ENCODE peak calls at places on chromosome 19, in eight cellular contexts. Y is HCEC 1CT; J is stimulated activated CD8-positive, alpha-beta memory T cell treated with anti-CD3 and anti-CD28 coated beads, Interleukin-4, amount 100 ng/mL, for 1 hour; H is amygdala; I is naive B cell; V is activated CD4-positive, CD25-positive, alpha-beta regulatory T cell treated with anti-CD3 and anti-CD28 coated beads, Interleukin-2, amount 50 U/mL, for 16 hours; C is neural crest cell; B is kidney tubule cell. M is an unnamed sample.

GRCh38 chr19:35000338-35000646 is 169 bp downstream of the GRAMD1A start:
- DNase-seq in Y (no peak), J (no peak), B (no peak), I (no peak), C (no peak), H (no peak), V (no peak), M (peak)

GRCh38 chr19:35757231-35757748 is 461 bp upstream of the HSPB6 start:
- DNase-seq in V (no peak), C (no peak), H (peak), J (no peak), B (peak), I (no peak), Y (peak), M (no peak)

GRCh38 chr19:19399733-19400438 is 5.6 kb upstream of the GATAD2A start:
- DNase-seq in B (peak), I (no peak), Y (peak), C (no peak), J (no peak), V (no peak), H (no peak), M (no peak)

GRCh38 chr19:29539668-29540067 is 13.9 kb downstream of the VSTM2B start:
- DNase-seq in V (no peak), H (no peak), J (no peak), C (no peak), B (no peak), Y (no peak), I (no peak), M (no peak)

GRCh38 chr19:14761607-14762006 is 16.8 kb downstream of the ADGRE2 start:
- DNase-seq in H (no peak), V (no peak), C (no peak), I (no peak), Y (no peak), B (no peak), J (no peak), M (no peak)

GRCh38 chr19:1438035-1438932 is at the start of gene RPS15:
- DNase-seq in C (peak), H (peak), B (peak), V (peak), I (peak), Y (peak), J (peak), M (peak)

GRCh38 chr19:33950141-33950805 is 153.6 kb downstream of the KCTD15 start:
- DNase-seq in H (no peak), B (no peak), J (no peak), C (no peak), Y (no peak), I (no peak), V (no peak), M (no peak)

GRCh38 chr19:3655402-3656072 is 28.9 kb upstream of the CACTIN start:
- DNase-seq in B (no peak), I (peak), V (no peak), Y (peak), H (peak), J (no peak), C (no peak), M (no peak)

GRCh38 chr19:3626473-3627350 is at the start of gene CACTIN:
- DNase-seq in C (peak), V (peak), B (peak), I (peak), H (peak), Y (peak), J (peak), M (peak)

GRCh38 chr19:40831502-40832430 is 18.5 kb downstream of the CYP2A6 start:
- DNase-seq in C (no peak), B (peak), V (no peak), I (no peak), Y (peak), J (no peak), H (no peak), M (no peak)

GRCh38 chr19:17520865-17521264 is 9.4 kb downstream of the PGLS start:
- DNase-seq in V (no peak), J (no peak), C (no peak), I (no peak), H (no peak), Y (no peak), B (no peak), M (no peak)

GRCh38 chr19:7230826-7231225 is 63.4 kb downstream of the INSR start:
- DNase-seq in C (no peak), Y (no peak), J (no peak), H (peak), B (no peak), I (no peak), V (no peak), M (no peak)

GRCh38 chr19:57587529-57587928 is 3.6 kb downstream of the ZIK1 start:
- DNase-seq in J (no peak), V (no peak), H (no peak), I (no peak), Y (peak), C (no peak), B (peak), M (no peak)

GRCh38 chr19:49224856-49225255 is 67.3 kb downstream of the TRPM4 start:
- DNase-seq in V (no peak), C (no peak), J (no peak), B (peak), H (peak), I (peak), Y (peak), M (no peak)

GRCh38 chr19:33797821-33798633 is 1.4 kb downstream of the KCTD15 start:
- DNase-seq in I (no peak), J (no peak), Y (no peak), V (no peak), B (no peak), H (no peak), C (peak), M (no peak)

GRCh38 chr19:1566392-1567115 is 1.6 kb downstream of the MEX3D start:
- DNase-seq in Y (peak), B (peak), H (peak), I (no peak), C (peak), J (no peak), V (no peak), M (peak)

GRCh38 chr19:6273701-6274601 is 5.8 kb downstream of the MLLT1 start:
- DNase-seq in B (peak), Y (peak), H (peak), I (no peak), V (no peak), C (no peak), J (no peak), M (peak)

GRCh38 chr19:4455742-4456565 is 1.6 kb downstream of the UBXN6 start:
- DNase-seq in H (peak), C (no peak), V (no peak), I (no peak), Y (peak), J (no peak), B (peak), M (peak)

GRCh38 chr19:512548-513365 is 5.5 kb downstream of the TPGS1 start:
- DNase-seq in Y (no peak), H (no peak), V (no peak), C (no peak), B (no peak), J (no peak), I (no peak), M (peak)

GRCh38 chr19:51123381-51124186 is 1.1 kb upstream of the SIGLEC9 start:
- DNase-seq in V (no peak), J (no peak), Y (no peak), C (no peak), I (no peak), H (no peak), B (no peak), M (peak)

GRCh38 chr19:40716031-40716654 is 543 bp downstream of the COQ8B start:
- DNase-seq in I (no peak), B (peak), J (peak), Y (peak), H (no peak), C (no peak), V (peak), M (no peak)

GRCh38 chr19:51687791-51688664 is 5.1 kb upstream of the SPACA6 start:
- DNase-seq in J (no peak), V (no peak), Y (peak), H (peak), C (no peak), I (no peak), B (peak), M (peak)

M was measured in lower lobe of right lung.